ENCODE peak calls at places on chromosome 2, in six cellular contexts. One of them, this sample, is unnamed.

GRCh38 chr2:61018319-61018750 is 280 bp upstream of the PUS10 start:
- DNase-seq in body of pancreas: no peak
- DNase-seq in foreskin fibroblast: no peak
- DNase-seq in dorsolateral prefrontal cortex: no peak
- DNase-seq in Panc1: no peak
- DNase-seq in GM23248: peak
- DNase-seq in this sample: no peak

GRCh38 chr2:109609352-109610024 is 4.3 kb downstream of the SEPTIN10 start:
- DNase-seq in Panc1: no peak
- DNase-seq in body of pancreas: no peak
- DNase-seq in dorsolateral prefrontal cortex: no peak
- DNase-seq in GM23248: peak
- DNase-seq in foreskin fibroblast: peak
- DNase-seq in this sample: no peak

GRCh38 chr2:31945572-31945935 is 65.3 kb downstream of the MEMO1 start:
- DNase-seq in GM23248: peak
- DNase-seq in body of pancreas: no peak
- DNase-seq in Panc1: no peak
- DNase-seq in foreskin fibroblast: no peak
- DNase-seq in dorsolateral prefrontal cortex: no peak
- DNase-seq in this sample: no peak

GRCh38 chr2:207078186-207078798 is 87.5 kb downstream of the KLF7 start:
- DNase-seq in Panc1: no peak
- DNase-seq in foreskin fibroblast: no peak
- DNase-seq in GM23248: no peak
- DNase-seq in body of pancreas: no peak
- DNase-seq in dorsolateral prefrontal cortex: peak
- DNase-seq in this sample: no peak

GRCh38 chr2:105104208-105104731 is 66.4 kb downstream of the MRPS9 start:
- DNase-seq in GM23248: peak
- DNase-seq in foreskin fibroblast: peak
- DNase-seq in dorsolateral prefrontal cortex: no peak
- DNase-seq in body of pancreas: no peak
- DNase-seq in Panc1: no peak
- DNase-seq in this sample: no peak

GRCh38 chr2:71932027-71932779 is 215.5 kb downstream of the CYP26B1 start:
- DNase-seq in foreskin fibroblast: no peak
- DNase-seq in dorsolateral prefrontal cortex: peak
- DNase-seq in GM23248: no peak
- DNase-seq in body of pancreas: no peak
- DNase-seq in Panc1: no peak
- DNase-seq in this sample: no peak

GRCh38 chr2:199850718-199851498 is at the start of gene FTCDNL1:
- DNase-seq in dorsolateral prefrontal cortex: peak
- DNase-seq in body of pancreas: peak
- DNase-seq in GM23248: peak
- DNase-seq in foreskin fibroblast: peak
- DNase-seq in Panc1: peak
- DNase-seq in this sample: peak

GRCh38 chr2:180715044-180715443 is 265.4 kb upstream of the UBE2E3 start:
- DNase-seq in foreskin fibroblast: no peak
- DNase-seq in Panc1: no peak
- DNase-seq in body of pancreas: no peak
- DNase-seq in dorsolateral prefrontal cortex: no peak
- DNase-seq in GM23248: no peak
- DNase-seq in this sample: no peak

GRCh38 chr2:212863185-212863588 is 288.2 kb downstream of the IKZF2 start:
- DNase-seq in dorsolateral prefrontal cortex: no peak
- DNase-seq in GM23248: peak
- DNase-seq in body of pancreas: no peak
- DNase-seq in Panc1: no peak
- DNase-seq in foreskin fibroblast: no peak
- DNase-seq in this sample: peak

GRCh38 chr2:235063501-235063961 is 111.7 kb downstream of the SH3BP4 start:
- DNase-seq in foreskin fibroblast: no peak
- DNase-seq in Panc1: no peak
- DNase-seq in GM23248: no peak
- DNase-seq in dorsolateral prefrontal cortex: no peak
- DNase-seq in body of pancreas: no peak
- DNase-seq in this sample: no peak

GRCh38 chr2:47221039-47221438 is 65.9 kb upstream of the STPG4 start:
- DNase-seq in Panc1: no peak
- DNase-seq in dorsolateral prefrontal cortex: no peak
- DNase-seq in body of pancreas: no peak
- DNase-seq in foreskin fibroblast: peak
- DNase-seq in GM23248: peak
- DNase-seq in this sample: no peak

GRCh38 chr2:229920011-229920781 is 1.6 kb downstream of the TRIP12 start:
- DNase-seq in body of pancreas: no peak
- DNase-seq in dorsolateral prefrontal cortex: peak
- DNase-seq in foreskin fibroblast: no peak
- DNase-seq in Panc1: no peak
- DNase-seq in GM23248: peak
- DNase-seq in this sample: no peak

GRCh38 chr2:24238158-24238557 is 63.3 kb downstream of the FAM228A start:
- DNase-seq in foreskin fibroblast: no peak
- DNase-seq in Panc1: no peak
- DNase-seq in body of pancreas: no peak
- DNase-seq in GM23248: no peak
- DNase-seq in dorsolateral prefrontal cortex: no peak
- DNase-seq in this sample: no peak

GRCh38 chr2:112174383-112174782 is 36.2 kb downstream of the FBLN7 start:
- DNase-seq in foreskin fibroblast: no peak
- DNase-seq in Panc1: no peak
- DNase-seq in GM23248: no peak
- DNase-seq in dorsolateral prefrontal cortex: no peak
- DNase-seq in body of pancreas: no peak
- DNase-seq in this sample: no peak

GRCh38 chr2:118032169-118033013 is 18.5 kb upstream of the CCDC93 start:
- DNase-seq in Panc1: no peak
- DNase-seq in foreskin fibroblast: no peak
- DNase-seq in GM23248: peak
- DNase-seq in dorsolateral prefrontal cortex: peak
- DNase-seq in body of pancreas: peak
- DNase-seq in this sample: peak

GRCh38 chr2:121185571-121186074 is 99.4 kb downstream of the TFCP2L1 start:
- DNase-seq in dorsolateral prefrontal cortex: peak
- DNase-seq in Panc1: no peak
- DNase-seq in foreskin fibroblast: no peak
- DNase-seq in GM23248: peak
- DNase-seq in body of pancreas: no peak
- DNase-seq in this sample: no peak

GRCh38 chr2:120722603-120723421 is 12.9 kb upstream of the GLI2 start:
- DNase-seq in GM23248: peak
- DNase-seq in dorsolateral prefrontal cortex: no peak
- DNase-seq in foreskin fibroblast: peak
- DNase-seq in Panc1: no peak
- DNase-seq in body of pancreas: no peak
- DNase-seq in this sample: no peak

GRCh38 chr2:71922091-71922490 is 225.6 kb downstream of the CYP26B1 start:
- DNase-seq in GM23248: no peak
- DNase-seq in body of pancreas: no peak
- DNase-seq in dorsolateral prefrontal cortex: no peak
- DNase-seq in foreskin fibroblast: no peak
- DNase-seq in Panc1: no peak
- DNase-seq in this sample: no peak

GRCh38 chr2:32136097-32136496 is 29.6 kb upstream of the SLC30A6 start:
- DNase-seq in foreskin fibroblast: no peak
- DNase-seq in body of pancreas: no peak
- DNase-seq in Panc1: no peak
- DNase-seq in GM23248: peak
- DNase-seq in dorsolateral prefrontal cortex: no peak
- DNase-seq in this sample: no peak

GRCh38 chr2:70541481-70542020 is 12.1 kb downstream of the TGFA start:
- DNase-seq in dorsolateral prefrontal cortex: peak
- DNase-seq in GM23248: peak
- DNase-seq in Panc1: no peak
- DNase-seq in foreskin fibroblast: no peak
- DNase-seq in body of pancreas: no peak
- DNase-seq in this sample: no peak

GRCh38 chr2:51108794-51109193 is 76.9 kb upstream of the NRXN1 start:
- DNase-seq in dorsolateral prefrontal cortex: no peak
- DNase-seq in Panc1: no peak
- DNase-seq in foreskin fibroblast: no peak
- DNase-seq in GM23248: no peak
- DNase-seq in body of pancreas: no peak
- DNase-seq in this sample: no peak

GRCh38 chr2:171965238-171965637 is 34.5 kb upstream of the METAP1D start:
- DNase-seq in body of pancreas: no peak
- DNase-seq in GM23248: no peak
- DNase-seq in Panc1: no peak
- DNase-seq in foreskin fibroblast: no peak
- DNase-seq in dorsolateral prefrontal cortex: no peak
- DNase-seq in this sample: no peak

GRCh38 chr2:239116456-239117246 is 268.8 kb downstream of the TWIST2 start:
- DNase-seq in dorsolateral prefrontal cortex: no peak
- DNase-seq in foreskin fibroblast: no peak
- DNase-seq in Panc1: no peak
- DNase-seq in body of pancreas: no peak
- DNase-seq in GM23248: peak
- DNase-seq in this sample: no peak

GRCh38 chr2:102057502-102058292 is 65.9 kb downstream of the IL1R2 start:
- DNase-seq in GM23248: no peak
- DNase-seq in Panc1: no peak
- DNase-seq in foreskin fibroblast: no peak
- DNase-seq in dorsolateral prefrontal cortex: no peak
- DNase-seq in body of pancreas: no peak
- DNase-seq in this sample: no peak

GRCh38 chr2:191749181-191749540 is 71.2 kb downstream of the NABP1 start:
- DNase-seq in GM23248: no peak
- DNase-seq in body of pancreas: no peak
- DNase-seq in Panc1: no peak
- DNase-seq in dorsolateral prefrontal cortex: no peak
- DNase-seq in foreskin fibroblast: no peak
- DNase-seq in this sample: no peak

GRCh38 chr2:232419245-232420072 is 12.8 kb downstream of the ALPG start:
- DNase-seq in GM23248: no peak
- DNase-seq in Panc1: no peak
- DNase-seq in dorsolateral prefrontal cortex: no peak
- DNase-seq in body of pancreas: no peak
- DNase-seq in foreskin fibroblast: no peak
- DNase-seq in this sample: no peak

GRCh38 chr2:94769733-94770132 is 101.5 kb upstream of the TEKT4 start:
- DNase-seq in Panc1: no peak
- DNase-seq in GM23248: no peak
- DNase-seq in dorsolateral prefrontal cortex: no peak
- DNase-seq in body of pancreas: no peak
- DNase-seq in foreskin fibroblast: no peak
- DNase-seq in this sample: no peak

GRCh38 chr2:128754246-128754724 is 435.6 kb upstream of the HS6ST1 start:
- DNase-seq in body of pancreas: no peak
- DNase-seq in GM23248: no peak
- DNase-seq in foreskin fibroblast: no peak
- DNase-seq in dorsolateral prefrontal cortex: peak
- DNase-seq in Panc1: no peak
- DNase-seq in this sample: peak

GRCh38 chr2:165055081-165055879 is 100.0 kb upstream of the SLC38A11 start:
- DNase-seq in GM23248: no peak
- DNase-seq in body of pancreas: no peak
- DNase-seq in foreskin fibroblast: no peak
- DNase-seq in dorsolateral prefrontal cortex: no peak
- DNase-seq in Panc1: no peak
- DNase-seq in this sample: peak

GRCh38 chr2:74532222-74532621 is 2.5 kb downstream of the HTRA2 start:
- DNase-seq in body of pancreas: no peak
- DNase-seq in dorsolateral prefrontal cortex: no peak
- DNase-seq in foreskin fibroblast: peak
- DNase-seq in GM23248: peak
- DNase-seq in Panc1: no peak
- DNase-seq in this sample: peak
- H3K4me3 ChIP-seq in body of pancreas: no peak
- H3K4me3 ChIP-seq in dorsolateral prefrontal cortex: no peak
- H3K4me3 ChIP-seq in foreskin fibroblast: no peak
- H3K4me3 ChIP-seq in GM23248: peak
- H3K4me3 ChIP-seq in Panc1: no peak
- H3K4me3 ChIP-seq in this sample: no peak

DNA sequence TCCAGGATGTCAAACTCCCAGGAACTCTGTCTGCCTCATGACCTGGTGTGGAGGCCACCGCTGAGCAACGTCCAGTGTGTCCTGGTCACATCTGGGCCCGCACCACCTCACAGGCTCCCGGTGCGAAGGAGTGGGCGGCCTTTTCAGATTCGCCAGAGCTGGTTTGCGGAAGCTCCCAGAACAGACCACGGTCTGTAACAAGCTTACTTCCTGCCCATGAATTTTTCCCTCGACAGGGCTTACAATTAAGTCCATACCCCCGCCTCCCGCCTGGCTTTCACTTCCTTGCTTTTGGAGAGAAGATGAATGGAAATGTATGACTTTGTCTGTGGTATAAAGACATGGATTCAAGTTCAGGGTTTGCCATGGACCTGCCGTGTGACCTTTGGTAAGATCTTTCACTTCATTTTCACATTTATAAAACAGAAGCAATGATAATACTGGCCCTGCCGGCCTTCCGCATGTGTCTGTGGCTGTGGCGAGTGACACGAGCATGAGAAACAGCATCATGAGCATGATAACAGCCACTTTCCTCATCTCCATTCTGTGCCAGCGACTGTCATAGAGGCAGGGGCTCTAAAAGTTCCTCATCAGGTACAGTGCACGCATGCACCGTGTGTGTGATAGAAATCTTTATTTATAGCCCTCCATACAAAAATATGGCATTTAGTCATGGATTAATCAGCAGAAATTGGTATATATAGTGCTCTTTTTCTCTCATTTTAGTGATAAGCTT is 31.0 kb upstream of the KCNF1 start:
- DNase-seq in foreskin fibroblast: no peak
- DNase-seq in body of pancreas: no peak
- DNase-seq in Panc1: no peak
- DNase-seq in dorsolateral prefrontal cortex: no peak
- DNase-seq in GM23248: no peak
- DNase-seq in this sample: no peak
- H3K4me3 ChIP-seq in foreskin fibroblast: no peak
- H3K4me3 ChIP-seq in body of pancreas: no peak
- H3K4me3 ChIP-seq in Panc1: no peak
- H3K4me3 ChIP-seq in dorsolateral prefrontal cortex: no peak
- H3K4me3 ChIP-seq in GM23248: no peak
- H3K4me3 ChIP-seq in this sample: no peak

DNA sequence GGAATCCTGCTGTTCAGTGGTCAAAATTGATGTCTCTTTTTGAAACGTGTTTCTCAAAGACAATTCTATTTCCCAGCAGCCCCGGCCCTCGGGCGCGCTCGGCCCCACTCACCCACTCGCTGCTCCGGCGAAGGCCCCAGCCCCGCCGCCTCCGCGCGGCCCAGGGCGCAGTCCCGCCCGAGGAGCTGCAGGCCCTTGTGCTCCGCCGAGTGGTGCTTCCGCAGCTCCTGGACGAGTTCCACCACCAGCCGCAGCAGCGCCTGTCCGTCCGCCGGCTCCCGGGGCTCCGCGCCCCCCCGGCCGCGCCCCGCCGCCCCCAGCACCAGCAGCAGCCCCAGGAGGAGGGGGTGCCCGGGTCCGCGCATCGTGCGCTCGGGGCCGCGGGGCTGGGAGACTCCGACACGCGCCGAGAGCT is 413 bp downstream of the ALKAL2 start:
- DNase-seq in body of pancreas: peak
- DNase-seq in GM23248: peak
- DNase-seq in dorsolateral prefrontal cortex: no peak
- DNase-seq in Panc1: no peak
- DNase-seq in foreskin fibroblast: no peak
- DNase-seq in this sample: no peak
- H3K4me3 ChIP-seq in body of pancreas: peak
- H3K4me3 ChIP-seq in GM23248: peak
- H3K4me3 ChIP-seq in dorsolateral prefrontal cortex: peak
- H3K4me3 ChIP-seq in Panc1: no peak
- H3K4me3 ChIP-seq in foreskin fibroblast: peak
- H3K4me3 ChIP-seq in this sample: no peak

GRCh38 chr2:218970916-218971315 is 11.4 kb downstream of the CDK5R2 start:
- DNase-seq in foreskin fibroblast: no peak
- DNase-seq in dorsolateral prefrontal cortex: no peak
- DNase-seq in Panc1: no peak
- DNase-seq in GM23248: no peak
- DNase-seq in body of pancreas: no peak
- DNase-seq in this sample: no peak
- H3K4me3 ChIP-seq in foreskin fibroblast: no peak
- H3K4me3 ChIP-seq in dorsolateral prefrontal cortex: no peak
- H3K4me3 ChIP-seq in Panc1: no peak
- H3K4me3 ChIP-seq in GM23248: no peak
- H3K4me3 ChIP-seq in body of pancreas: no peak
- H3K4me3 ChIP-seq in this sample: no peak

This sample was measured in Jurkat, Clone E6-1.